ENCODE peak calls at places on chromosomes 12 and 14, in four cellular contexts. B is IMR-90, H is K562, X is GM12878. J is an unnamed sample.

GRCh38 chr12:29771165-29771564 is 12.6 kb downstream of the TMTC1 start:
- DNase-seq in B (no peak), H (no peak), X (no peak), J (no peak)

GRCh38 chr14:22630066-22630465 is 14.1 kb downstream of the OR6J1 start:
- DNase-seq in B (no peak), H (no peak), X (no peak), J (no peak)

GRCh38 chr14:99245541-99246511 is 26.2 kb downstream of the BCL11B start:
- DNase-seq in B (no peak), H (no peak), X (no peak), J (no peak)

GRCh38 chr14:35534130-35534883 is at the start of gene INSM2:
- DNase-seq in B (peak), H (no peak), X (no peak), J (no peak)

GRCh38 chr12:83097656-83098055 is 410.9 kb downstream of the TMTC2 start:
- DNase-seq in B (no peak), H (no peak), X (no peak), J (no peak)

GRCh38 chr12:122471324-122472226 is 29.2 kb downstream of the ZCCHC8 start:
- DNase-seq in B (peak), H (peak), X (no peak), J (peak)

GRCh38 chr12:62438098-62438692 is 28.4 kb upstream of the MON2 start:
- DNase-seq in B (peak), H (peak), X (peak), J (peak)

GRCh38 chr14:50937800-50938199 is 6.5 kb downstream of the PYGL start:
- DNase-seq in B (no peak), H (no peak), X (no peak), J (no peak)

GRCh38 chr14:54420478-54421116 is 20.6 kb downstream of the CNIH1 start:
- DNase-seq in B (peak), H (peak), X (no peak), J (peak)

GRCh38 chr12:120100630-120101029 is 15.9 kb downstream of the RAB35 start:
- DNase-seq in B (peak), H (no peak), X (no peak), J (peak)

GRCh38 chr12:4272976-4273650 is 449 bp upstream of the CCND2 start:
- DNase-seq in B (no peak), H (no peak), X (no peak), J (no peak)

GRCh38 chr14:52840916-52841315 is 49.5 kb upstream of the GNPNAT1 start:
- DNase-seq in B (peak), H (no peak), X (no peak), J (no peak)

DNA sequence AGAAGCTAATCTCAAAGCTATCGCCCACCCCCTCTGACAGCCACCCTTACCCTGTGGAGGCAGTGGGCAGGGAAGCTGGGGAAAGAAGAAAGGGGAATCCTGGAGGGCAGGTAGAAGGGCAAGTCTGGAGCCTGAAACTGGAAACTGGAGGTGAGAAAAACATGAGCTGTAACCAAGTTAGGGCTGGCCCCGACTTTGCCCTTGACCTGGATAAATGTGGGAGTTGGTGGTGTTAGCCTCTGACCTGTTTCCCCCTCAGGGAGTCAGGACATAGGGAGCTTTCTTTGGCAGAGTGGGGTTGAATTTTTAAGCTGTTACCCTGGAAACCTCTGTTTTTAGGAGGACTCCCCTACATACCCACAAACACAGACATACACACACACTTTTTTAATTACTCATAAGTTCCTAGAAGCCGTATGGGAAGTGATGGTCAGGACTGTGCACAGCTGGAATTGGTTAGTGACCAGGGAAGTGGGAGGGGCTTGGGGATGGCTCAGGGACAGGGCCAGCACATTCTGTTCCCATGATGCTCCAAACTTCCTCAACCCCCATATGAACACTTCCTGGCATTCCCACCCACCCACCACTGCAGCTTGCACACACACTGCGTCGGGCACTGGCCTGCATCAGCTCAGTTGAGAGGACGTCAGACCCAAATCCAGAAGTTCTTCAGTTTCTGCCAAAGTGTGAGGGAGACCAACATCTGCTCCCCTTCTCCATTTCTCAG is 5.0 kb upstream of the MMP19 start:
- DNase-seq in B (peak), H (peak), X (no peak), J (peak)
- TF ChIP-seq FOS in B (peak), H (no peak), X (no peak), J (peak)

GRCh38 chr12:76866726-76867125 is 12.1 kb downstream of the CSRP2 start:
- DNase-seq in B (peak), H (no peak), X (no peak), J (no peak)
- TF ChIP-seq FOS in B (no peak), H (no peak), X (no peak), J (no peak)

GRCh38 chr12:98422809-98423208 is 92.6 kb upstream of the TMPO start:
- DNase-seq in B (no peak), H (no peak), X (no peak), J (peak)

GRCh38 chr12:98422359-98422758 is 93.0 kb upstream of the TMPO start:
- DNase-seq in B (no peak), H (no peak), X (no peak), J (no peak)

GRCh38 chr12:98425859-98426258 is 89.5 kb upstream of the TMPO start:
- DNase-seq in B (no peak), H (no peak), X (no peak), J (no peak)

GRCh38 chr12:98423963-98424362 is 91.4 kb upstream of the TMPO start:
- DNase-seq in B (no peak), H (no peak), X (no peak), J (no peak)

GRCh38 chr12:98424726-98425401 is 90.5 kb upstream of the TMPO start:
- DNase-seq in B (peak), H (peak), X (no peak), J (peak)
- TF ChIP-seq FOS in B (no peak), H (no peak), X (no peak), J (no peak)

DNA sequence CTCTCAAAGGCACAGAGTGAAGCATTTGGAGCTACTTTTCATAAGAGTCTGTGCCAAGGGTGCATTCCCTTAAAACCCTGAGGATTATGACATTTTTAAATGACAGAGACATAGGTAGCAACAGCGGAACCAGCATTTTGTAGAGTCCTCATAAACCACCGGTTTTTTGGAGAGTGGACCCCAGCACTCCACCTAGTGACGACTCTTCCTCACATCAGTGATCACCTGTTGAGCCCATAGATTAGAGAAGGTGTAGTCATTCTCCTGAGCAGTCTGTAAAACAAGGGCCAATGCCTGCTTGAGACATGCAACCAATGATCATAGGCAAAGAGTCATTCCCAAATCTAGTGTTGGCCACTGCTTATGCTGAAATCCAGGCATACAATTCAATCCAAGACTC is 399.1 kb downstream of the GXYLT1 start:
- DNase-seq in B (no peak), H (no peak), X (no peak), J (no peak)
- TF ChIP-seq FOS in B (no peak), H (no peak), X (no peak), J (no peak)

DNA sequence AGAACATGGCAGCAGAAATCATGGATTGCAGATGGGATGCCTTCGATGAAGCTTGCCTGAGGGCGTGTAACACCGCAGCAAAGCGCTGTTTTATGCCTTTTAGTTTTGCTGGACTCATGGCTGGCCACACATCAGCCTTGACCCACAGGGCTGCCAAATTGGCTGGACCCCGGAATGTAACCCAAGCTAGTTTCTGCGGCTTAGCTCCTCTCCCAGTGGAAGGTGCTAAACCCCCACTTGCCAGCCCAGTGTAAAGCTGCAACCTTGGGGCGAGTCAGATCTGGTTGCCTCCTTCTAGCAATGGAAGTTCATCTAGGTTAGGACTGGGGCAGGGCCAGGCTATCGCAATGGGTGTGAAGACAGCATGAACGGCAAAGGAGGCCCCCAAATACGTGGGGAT is 38.3 kb downstream of the MEG3 start:
- DNase-seq in B (no peak), H (no peak), X (no peak), J (no peak)
- TF ChIP-seq FOS in B (no peak), H (no peak), X (no peak), J (no peak)

DNA sequence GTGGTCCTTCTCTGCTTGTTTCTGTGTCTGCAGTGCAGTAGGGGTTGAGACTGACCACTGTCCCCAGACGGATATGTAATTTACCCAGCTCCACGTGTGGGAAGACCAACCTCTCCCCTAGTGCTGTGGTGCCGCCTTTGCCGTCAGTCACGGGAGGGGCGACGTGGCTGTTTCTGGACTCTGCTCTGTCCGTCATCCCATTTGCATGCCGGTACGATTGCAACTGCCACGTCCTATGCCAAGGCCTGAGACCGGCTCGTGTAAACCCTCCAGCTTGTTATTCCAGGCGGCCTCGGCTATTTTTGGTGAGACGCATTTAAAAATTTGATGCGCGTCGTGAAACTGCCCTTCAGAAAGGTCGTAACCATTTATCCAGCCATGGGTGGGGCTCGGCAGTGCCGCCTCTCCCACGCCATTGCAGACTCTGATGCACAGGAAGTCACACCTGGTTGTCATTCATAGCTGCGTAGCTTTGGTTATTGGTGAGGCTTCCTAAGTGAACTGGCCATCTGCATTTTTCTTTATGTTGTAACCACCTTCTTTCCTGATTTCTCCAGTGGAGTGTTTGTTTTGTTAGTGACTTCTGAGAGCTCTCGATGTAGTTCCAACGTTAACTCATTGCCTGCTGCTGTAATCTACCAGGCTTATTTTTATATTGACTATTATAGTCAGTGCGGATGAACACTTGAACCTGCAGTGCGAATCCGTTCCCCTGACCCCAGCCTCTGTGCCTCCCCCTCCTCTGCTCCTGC is 75.1 kb downstream of the ADGRD1 start:
- DNase-seq in B (no peak), H (no peak), X (no peak), J (no peak)
- TF ChIP-seq FOS in B (no peak), H (no peak), X (no peak), J (no peak)

GRCh38 chr14:24828486-24828885 is 194.5 kb upstream of the GZMB start:
- DNase-seq in B (no peak), H (no peak), X (no peak), J (no peak)
- TF ChIP-seq FOS in B (no peak), H (no peak), X (no peak), J (no peak)